ENCODE peak calls at places on chromosomes 2 and 18, in seven cellular contexts. One of them, this sample, is unnamed.

GRCh38 chr2:128306931-128307460 is 11.7 kb downstream of the HS6ST1 start:
- DNase-seq in RCC 7860: no peak
- DNase-seq in effector CD4-positive, alpha-beta T cell: no peak
- DNase-seq in ascending aorta: no peak
- DNase-seq in CD8-positive, alpha-beta T cell: no peak
- DNase-seq in renal cortical epithelial cell: no peak
- DNase-seq in chondrocyte: peak; percentile 73
- DNase-seq in this sample: no peak

GRCh38 chr2:96575790-96576456 is 39.4 kb downstream of the ARID5A start:
- DNase-seq in chondrocyte: no peak
- DNase-seq in CD8-positive, alpha-beta T cell: no peak
- DNase-seq in ascending aorta: no peak
- DNase-seq in RCC 7860: no peak
- DNase-seq in effector CD4-positive, alpha-beta T cell: no peak
- DNase-seq in renal cortical epithelial cell: no peak
- DNase-seq in this sample: peak; percentile 65

GRCh38 chr2:180656455-180656847 is 324.0 kb upstream of the UBE2E3 start:
- DNase-seq in effector CD4-positive, alpha-beta T cell: no peak
- DNase-seq in ascending aorta: no peak
- DNase-seq in RCC 7860: peak; percentile 92
- DNase-seq in renal cortical epithelial cell: peak; percentile 91
- DNase-seq in chondrocyte: no peak
- DNase-seq in CD8-positive, alpha-beta T cell: no peak
- DNase-seq in this sample: no peak

GRCh38 chr18:73924836-73925235 is 222.8 kb downstream of the FBXO15 start:
- DNase-seq in RCC 7860: no peak
- DNase-seq in chondrocyte: no peak
- DNase-seq in renal cortical epithelial cell: no peak
- DNase-seq in CD8-positive, alpha-beta T cell: no peak
- DNase-seq in ascending aorta: no peak
- DNase-seq in effector CD4-positive, alpha-beta T cell: no peak
- DNase-seq in this sample: no peak

GRCh38 chr2:175282300-175282699 is 100.8 kb upstream of the ATP5MC3 start:
- DNase-seq in renal cortical epithelial cell: peak; percentile 57
- DNase-seq in chondrocyte: no peak
- DNase-seq in RCC 7860: peak; percentile 47
- DNase-seq in ascending aorta: no peak
- DNase-seq in CD8-positive, alpha-beta T cell: no peak
- DNase-seq in effector CD4-positive, alpha-beta T cell: no peak
- DNase-seq in this sample: peak; percentile 47

GRCh38 chr2:181466661-181467576 is 9.7 kb downstream of the ITGA4 start:
- DNase-seq in effector CD4-positive, alpha-beta T cell: peak; percentile 73
- DNase-seq in CD8-positive, alpha-beta T cell: peak; percentile 62
- DNase-seq in chondrocyte: no peak
- DNase-seq in ascending aorta: peak; percentile 75
- DNase-seq in renal cortical epithelial cell: peak; percentile 59
- DNase-seq in RCC 7860: no peak
- DNase-seq in this sample: peak; percentile 47

GRCh38 chr2:118697771-118698170 is 149.7 kb downstream of the EN1 start:
- DNase-seq in CD8-positive, alpha-beta T cell: no peak
- DNase-seq in ascending aorta: no peak
- DNase-seq in chondrocyte: no peak
- DNase-seq in RCC 7860: no peak
- DNase-seq in effector CD4-positive, alpha-beta T cell: no peak
- DNase-seq in renal cortical epithelial cell: peak; percentile 8
- DNase-seq in this sample: no peak

GRCh38 chr2:18061717-18062116 is 183.2 kb downstream of the KCNS3 start:
- DNase-seq in renal cortical epithelial cell: no peak
- DNase-seq in ascending aorta: no peak
- DNase-seq in effector CD4-positive, alpha-beta T cell: no peak
- DNase-seq in CD8-positive, alpha-beta T cell: no peak
- DNase-seq in chondrocyte: no peak
- DNase-seq in RCC 7860: no peak
- DNase-seq in this sample: no peak

GRCh38 chr2:200447139-200447855 is 62.6 kb downstream of the KCTD18 start:
- DNase-seq in effector CD4-positive, alpha-beta T cell: no peak
- DNase-seq in renal cortical epithelial cell: no peak
- DNase-seq in RCC 7860: no peak
- DNase-seq in ascending aorta: no peak
- DNase-seq in CD8-positive, alpha-beta T cell: no peak
- DNase-seq in chondrocyte: no peak
- DNase-seq in this sample: no peak

GRCh38 chr18:58310517-58310916 is 266.5 kb downstream of the NEDD4L start:
- DNase-seq in chondrocyte: no peak
- DNase-seq in effector CD4-positive, alpha-beta T cell: no peak
- DNase-seq in renal cortical epithelial cell: peak; percentile 89
- DNase-seq in ascending aorta: no peak
- DNase-seq in CD8-positive, alpha-beta T cell: peak; percentile 2
- DNase-seq in RCC 7860: peak; percentile 22
- DNase-seq in this sample: peak; percentile 91

GRCh38 chr2:205405752-205406151 is 276.5 kb upstream of the NRP2 start:
- DNase-seq in CD8-positive, alpha-beta T cell: no peak
- DNase-seq in effector CD4-positive, alpha-beta T cell: no peak
- DNase-seq in chondrocyte: no peak
- DNase-seq in RCC 7860: no peak
- DNase-seq in renal cortical epithelial cell: no peak
- DNase-seq in ascending aorta: no peak
- DNase-seq in this sample: no peak

GRCh38 chr2:229980440-229981184 is 58.3 kb downstream of the FBXO36 start:
- DNase-seq in RCC 7860: peak; percentile 66
- DNase-seq in ascending aorta: no peak
- DNase-seq in chondrocyte: no peak
- DNase-seq in renal cortical epithelial cell: no peak
- DNase-seq in CD8-positive, alpha-beta T cell: no peak
- DNase-seq in effector CD4-positive, alpha-beta T cell: no peak
- DNase-seq in this sample: peak; percentile 33

GRCh38 chr2:177332041-177332991 is 60.3 kb upstream of the AGPS start:
- DNase-seq in effector CD4-positive, alpha-beta T cell: peak; percentile 10
- DNase-seq in renal cortical epithelial cell: peak; percentile 73
- DNase-seq in ascending aorta: no peak
- DNase-seq in RCC 7860: peak; percentile 56
- DNase-seq in chondrocyte: no peak
- DNase-seq in CD8-positive, alpha-beta T cell: peak; percentile 9
- DNase-seq in this sample: peak; percentile 81

GRCh38 chr2:223724831-223725230 is 112.6 kb downstream of the AP1S3 start:
- DNase-seq in CD8-positive, alpha-beta T cell: no peak
- DNase-seq in RCC 7860: no peak
- DNase-seq in renal cortical epithelial cell: no peak
- DNase-seq in effector CD4-positive, alpha-beta T cell: no peak
- DNase-seq in ascending aorta: no peak
- DNase-seq in chondrocyte: no peak
- DNase-seq in this sample: no peak

GRCh38 chr18:3097082-3097481 is 84.1 kb upstream of the LPIN2 start:
- DNase-seq in RCC 7860: no peak
- DNase-seq in effector CD4-positive, alpha-beta T cell: no peak
- DNase-seq in renal cortical epithelial cell: no peak
- DNase-seq in ascending aorta: no peak
- DNase-seq in chondrocyte: no peak
- DNase-seq in CD8-positive, alpha-beta T cell: no peak
- DNase-seq in this sample: no peak

GRCh38 chr2:119591523-119591922 is 47.3 kb downstream of the CFAP221 start:
- DNase-seq in RCC 7860: no peak
- DNase-seq in ascending aorta: no peak
- DNase-seq in CD8-positive, alpha-beta T cell: no peak
- DNase-seq in renal cortical epithelial cell: no peak
- DNase-seq in chondrocyte: no peak
- DNase-seq in effector CD4-positive, alpha-beta T cell: no peak
- DNase-seq in this sample: no peak

GRCh38 chr18:12254137-12254819 is at the start of gene CIDEA:
- DNase-seq in chondrocyte: no peak
- DNase-seq in effector CD4-positive, alpha-beta T cell: no peak
- DNase-seq in renal cortical epithelial cell: no peak
- DNase-seq in RCC 7860: no peak
- DNase-seq in CD8-positive, alpha-beta T cell: no peak
- DNase-seq in ascending aorta: no peak
- DNase-seq in this sample: no peak